ENCODE peak calls at places on chromosomes 4 and X, in four cellular contexts. Y is vagina, L is HCT116, M is SK-N-SH. F is an unnamed sample.

GRCh38 chrX:15877380-15877779 is 22.8 kb upstream of the AP1S2 start:
- DNase-seq in M (no peak), Y (no peak), L (no peak), F (no peak)

GRCh38 chr4:23023121-23023520 is 330.4 kb downstream of the GBA3 start:
- DNase-seq in M (no peak), Y (no peak), L (no peak), F (no peak)

GRCh38 chrX:45070116-45071007 is 130.3 kb downstream of the DIPK2B start:
- DNase-seq in L (peak), M (peak), Y (no peak), F (no peak)

GRCh38 chrX:104565791-104566687 is at the start of gene IL1RAPL2:
- DNase-seq in L (no peak), M (peak), Y (no peak), F (peak)

GRCh38 chr4:172982151-172982590 is 186.4 kb upstream of the GALNT7 start:
- DNase-seq in Y (no peak), M (no peak), L (peak), F (no peak)

GRCh38 chr4:53994382-53994781 is 70.0 kb downstream of the CHIC2 start:
- DNase-seq in L (no peak), M (no peak), Y (no peak), F (no peak)

GRCh38 chr4:102665527-102665926 is 95.2 kb downstream of the MANBA start:
- DNase-seq in L (no peak), M (no peak), Y (no peak), F (no peak)

GRCh38 chr4:32985256-32985655 is 2265.1 kb downstream of the PCDH7 start:
- DNase-seq in M (no peak), L (no peak), Y (no peak), F (no peak)

GRCh38 chr4:5018096-5018495 is 1.2 kb downstream of the CYTL1 start:
- DNase-seq in L (no peak), Y (no peak), M (no peak), F (no peak)

GRCh38 chr4:42555828-42556227 is 101.1 kb downstream of the ATP8A1 start:
- DNase-seq in Y (no peak), L (no peak), M (no peak), F (no peak)

GRCh38 chrX:153828723-153829548 is 1.4 kb downstream of the PDZD4 start:
- DNase-seq in Y (no peak), L (no peak), M (peak), F (no peak)

GRCh38 chr4:26884486-26884988 is 23.9 kb downstream of the STIM2 start:
- DNase-seq in M (no peak), L (no peak), Y (no peak), F (no peak)

GRCh38 chrX:20477219-20477618 is 210.5 kb upstream of the RPS6KA3 start:
- DNase-seq in Y (no peak), M (no peak), L (no peak), F (no peak)

GRCh38 chr4:89303177-89303576 is 4.4 kb downstream of the GPRIN3 start:
- DNase-seq in Y (no peak), M (no peak), L (no peak), F (no peak)

GRCh38 chrX:117985241-117985640 is 131.4 kb downstream of the KLHL13 start:
- DNase-seq in M (peak), L (no peak), Y (no peak), F (no peak)

GRCh38 chr4:127776620-127777019 is 5.5 kb upstream of the HSPA4L start:
- DNase-seq in M (no peak), L (no peak), Y (no peak), F (no peak)

GRCh38 chr4:126223784-126224407 is 909.1 kb downstream of the FAT4 start:
- DNase-seq in L (peak), Y (no peak), M (no peak), F (no peak)

GRCh38 chr4:141348589-141348988 is 127.9 kb downstream of the ZNF330 start:
- DNase-seq in L (no peak), M (no peak), Y (no peak), F (no peak)

GRCh38 chrX:133637765-133638164 is 222.5 kb upstream of the GPC4 start:
- DNase-seq in L (no peak), M (no peak), Y (no peak), F (no peak)

GRCh38 chr4:83019794-83020497 is 9.3 kb upstream of the LIN54 start:
- DNase-seq in M (no peak), Y (no peak), L (no peak), F (no peak)

GRCh38 chr4:7193040-7193958 is 961 bp downstream of the SORCS2 start:
- DNase-seq in M (peak), L (no peak), Y (peak), F (peak)

GRCh38 chr4:151540728-151541437 is 131.9 kb downstream of the FHIP1A start:
- DNase-seq in Y (no peak), L (peak), M (peak), F (peak)

GRCh38 chr4:6192245-6192644 is 8.1 kb downstream of the JAKMIP1 start:
- DNase-seq in M (no peak), Y (no peak), L (no peak), F (no peak)

GRCh38 chr4:26424838-26425237 is 65.4 kb downstream of the CCKAR start:
- DNase-seq in M (no peak), L (no peak), Y (no peak), F (no peak)

GRCh38 chr4:30208731-30209435 is 511.3 kb upstream of the PCDH7 start:
- DNase-seq in M (no peak), Y (no peak), L (peak), F (no peak)

GRCh38 chr4:169051936-169052335 is 41.9 kb upstream of the CBR4 start:
- DNase-seq in Y (no peak), L (no peak), M (no peak), F (peak)

GRCh38 chr4:150668824-150669223 is 86.9 kb downstream of the MAB21L2 start:
- DNase-seq in L (no peak), Y (no peak), M (no peak), F (no peak)

GRCh38 chrX:154358829-154359228 is 15.6 kb downstream of the FLNA start:
- DNase-seq in Y (no peak), L (no peak), M (no peak), F (no peak)

GRCh38 chrX:20527458-20528099 is 260.9 kb upstream of the RPS6KA3 start:
- DNase-seq in M (peak), Y (no peak), L (no peak), F (no peak)

GRCh38 chr4:80173387-80173786 is 23.9 kb upstream of the PRDM8 start:
- DNase-seq in Y (no peak), L (no peak), M (no peak), F (no peak)

GRCh38 chr4:168613869-168614268 is 117.0 kb downstream of the PALLD start:
- DNase-seq in M (no peak), Y (no peak), L (no peak), F (no peak)

GRCh38 chr4:122065149-122065548 is 87.0 kb upstream of the BLTP1 start:
- DNase-seq in Y (no peak), L (no peak), M (no peak), F (no peak)

GRCh38 chr4:52932586-52933482 is 70.7 kb downstream of the RASL11B start:
- DNase-seq in Y (no peak), L (no peak), M (no peak), F (no peak)

GRCh38 chrX:141341341-141341740 is 99.0 kb upstream of the SPANXC start:
- DNase-seq in M (no peak), Y (no peak), L (no peak), F (no peak)

GRCh38 chr4:20883677-20884076 is 183.4 kb downstream of the PACRGL start:
- DNase-seq in Y (no peak), L (no peak), M (peak), F (no peak)

GRCh38 chrX:74251006-74251930 is 52.7 kb upstream of the ZCCHC13 start:
- DNase-seq in L (no peak), Y (no peak), M (no peak), F (no peak)

GRCh38 chr4:108166441-108167315 is 2.1 kb downstream of the LEF1 start:
- DNase-seq in L (no peak), Y (no peak), M (peak), F (no peak)

DNA sequence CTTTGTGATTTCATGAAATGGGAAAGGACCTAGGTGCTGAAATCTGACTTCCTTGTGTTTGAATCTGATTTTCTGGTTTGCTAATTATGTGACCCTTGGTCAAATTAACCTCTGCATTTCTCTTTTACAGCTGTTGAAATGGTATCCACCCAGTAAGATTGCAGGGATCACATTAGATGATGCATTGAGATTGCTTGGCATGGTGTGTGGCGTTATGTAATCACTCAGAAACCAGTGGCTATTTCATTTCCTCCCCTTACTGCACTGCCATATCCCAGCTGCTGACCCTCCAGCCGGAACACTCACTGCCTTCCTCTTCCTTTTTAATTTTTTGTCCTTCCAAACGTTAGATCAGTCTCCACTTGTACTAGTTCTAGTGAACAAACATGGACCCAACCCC is 79.0 kb downstream of the KLHL8 start:
- DNase-seq in M (no peak), L (no peak), Y (no peak), F (no peak)
- TF ChIP-seq POLR2AphosphoS5 in M (no peak), L (no peak), Y (no peak), F (no peak)

GRCh38 chr4:40992472-40993298 is 221.7 kb downstream of the APBB2 start:
- DNase-seq in M (no peak), Y (no peak), L (no peak), F (no peak)
- H3K27ac ChIP-seq in M (no peak), Y (no peak), L (no peak), F (no peak)

GRCh38 chrX:151227637-151228036 is 51.3 kb downstream of the GPR50 start:
- DNase-seq in Y (no peak), M (no peak), L (no peak), F (no peak)
- TF ChIP-seq POLR2AphosphoS5 in Y (no peak), M (no peak), L (no peak), F (no peak)

GRCh38 chr4:1582227-1582626 is 101.9 kb downstream of the FAM53A start:
- DNase-seq in L (no peak), M (no peak), Y (no peak), F (no peak)

GRCh38 chr4:1578301-1578781 is 105.8 kb downstream of the FAM53A start:
- DNase-seq in M (no peak), L (no peak), Y (no peak), F (no peak)

GRCh38 chr4:1578968-1579833 is 104.9 kb downstream of the FAM53A start:
- DNase-seq in L (peak), M (peak), Y (no peak), F (peak)

GRCh38 chr4:1577818-1578217 is 106.3 kb downstream of the FAM53A start:
- DNase-seq in Y (no peak), M (no peak), L (no peak), F (no peak)

DNA sequence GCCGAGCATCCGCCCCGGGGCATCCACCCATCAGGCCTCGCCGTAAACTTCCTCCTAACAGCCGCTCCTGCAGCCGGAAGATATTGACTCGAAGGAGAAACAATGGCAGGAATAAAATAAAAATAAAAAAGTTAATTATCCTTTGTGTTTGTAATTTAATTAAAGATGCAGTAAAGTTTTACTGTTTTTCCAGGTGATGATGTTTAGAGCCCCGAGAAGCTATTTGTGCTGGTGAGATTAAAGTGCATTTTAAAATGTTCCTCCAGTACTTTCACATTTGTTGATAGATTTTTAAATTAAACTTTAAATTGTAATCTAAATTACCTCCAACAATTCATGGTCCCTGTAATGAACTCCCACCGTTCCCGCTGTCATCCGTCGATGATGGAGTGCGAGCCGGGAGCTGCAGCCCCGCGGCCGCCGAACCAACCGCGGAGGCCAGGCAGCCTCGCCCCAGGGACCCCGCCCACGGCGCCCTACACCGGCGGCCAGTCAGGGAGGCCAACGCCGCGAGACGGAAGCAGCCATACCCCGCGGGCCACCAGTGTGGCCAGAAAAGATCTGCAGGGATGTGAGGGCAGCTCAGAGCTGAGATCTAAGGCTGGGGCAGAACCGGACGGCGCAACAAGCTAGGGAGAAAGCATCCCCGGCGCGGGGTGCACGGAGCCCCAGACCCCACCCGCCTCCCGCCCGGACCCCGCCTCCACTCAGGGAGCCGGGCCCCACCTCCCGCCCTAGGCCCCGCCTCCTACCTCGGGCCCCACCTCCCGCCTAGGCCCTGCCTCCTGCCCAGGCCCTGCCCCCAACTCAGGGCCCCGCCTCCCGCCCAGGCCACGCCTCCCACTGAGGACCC is 104.1 kb downstream of the FAM53A start:
- DNase-seq in L (peak), Y (peak), M (peak), F (peak)
- H3K27ac ChIP-seq in L (peak), Y (peak), M (no peak), F (peak)

DNA sequence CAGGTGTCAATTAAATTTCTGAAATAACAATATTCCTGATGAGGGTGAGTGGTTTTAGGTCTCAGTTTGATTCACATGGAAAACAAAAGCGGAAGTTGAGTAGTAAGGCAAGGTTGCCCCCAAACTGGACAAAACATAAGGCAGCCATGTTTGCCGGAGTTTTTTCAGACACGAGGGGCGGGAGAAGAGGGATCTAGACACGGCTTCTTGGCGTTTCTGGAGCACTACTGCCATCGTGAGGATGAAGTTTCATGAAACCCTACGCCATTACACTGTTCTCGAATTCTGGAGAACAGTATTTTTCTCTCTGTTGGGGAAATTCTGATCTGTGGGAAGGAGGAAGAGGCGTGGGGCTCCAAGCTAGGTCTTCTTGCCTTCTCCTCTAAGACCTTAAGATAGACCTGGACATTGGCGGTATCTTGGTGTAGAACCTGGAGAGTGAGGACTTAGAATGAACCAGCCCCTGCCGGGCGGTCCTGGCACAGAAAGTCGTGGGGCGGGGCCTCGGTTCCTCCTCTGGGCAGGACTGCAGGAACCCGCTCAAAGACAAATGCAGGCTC is 160.3 kb downstream of the OR13H1 start:
- DNase-seq in Y (peak), L (no peak), M (peak), F (peak)
- TF ChIP-seq POLR2AphosphoS5 in Y (no peak), L (no peak), M (no peak), F (no peak)

GRCh38 chr4:71292228-71292627 is 46.6 kb upstream of the SLC4A4 start:
- DNase-seq in M (no peak), L (no peak), Y (no peak), F (no peak)

GRCh38 chr4:71287305-71287704 is 51.5 kb upstream of the SLC4A4 start:
- DNase-seq in L (no peak), M (no peak), Y (no peak), F (no peak)

GRCh38 chr4:71290481-71290880 is 48.3 kb upstream of the SLC4A4 start:
- DNase-seq in L (no peak), Y (no peak), M (no peak), F (no peak)

GRCh38 chr4:71290074-71290473 is 48.7 kb upstream of the SLC4A4 start:
- DNase-seq in L (no peak), Y (no peak), M (no peak), F (no peak)

GRCh38 chr4:71288875-71289274 is 49.9 kb upstream of the SLC4A4 start:
- DNase-seq in Y (no peak), L (no peak), M (no peak), F (no peak)
- H3K27ac ChIP-seq in Y (no peak), L (no peak), M (no peak), F (no peak)

GRCh38 chrX:76427560-76428242 is at the start of gene MAGEE1:
- DNase-seq in M (peak), Y (no peak), L (peak), F (peak)
- TF ChIP-seq POLR2AphosphoS5 in M (no peak), Y (peak), L (peak), F (no peak)

GRCh38 chr4:71368906-71369305 is 30.1 kb downstream of the SLC4A4 start:
- DNase-seq in M (no peak), L (no peak), Y (no peak), F (no peak)
- H3K27ac ChIP-seq in M (no peak), L (no peak), Y (no peak), F (no peak)

F was measured in breast epithelium.